ENCODE peak calls at places on chromosomes 13 and 19, in four cellular contexts. F is heart right ventricle, O is NCI-H2029, V is H9. Y is an unnamed sample.

GRCh38 chr13:103156346-103156998 is 90.3 kb upstream of the SLC10A2 start:
- DNase-seq in F (no peak), O (no peak), V (no peak), Y (no peak)

GRCh38 chr19:571127-571974 is 1.0 kb upstream of the BSG start:
- DNase-seq in F (no peak), O (peak), V (peak), Y (peak)

GRCh38 chr19:4369109-4369887 is 25.9 kb downstream of the MPND start:
- DNase-seq in F (peak), O (no peak), V (peak), Y (peak)

GRCh38 chr13:30466358-30466714 is 600 bp upstream of the HMGB1 start:
- DNase-seq in F (no peak), O (no peak), V (no peak), Y (no peak)

GRCh38 chr19:55454787-55455243 is 6.6 kb downstream of the ISOC2 start:
- DNase-seq in F (no peak), O (no peak), V (peak), Y (no peak)

GRCh38 chr19:40165362-40165937 is 25.8 kb upstream of the MAP3K10 start:
- DNase-seq in F (peak), O (no peak), V (peak), Y (peak)

GRCh38 chr19:14550201-14550754 is 20.9 kb downstream of the TECR start:
- DNase-seq in F (no peak), O (peak), V (no peak), Y (no peak)

GRCh38 chr19:22545751-22546150 is 88.4 kb upstream of the ZNF492 start:
- DNase-seq in F (peak), O (no peak), V (no peak), Y (no peak)

GRCh38 chr13:97716746-97717145 is 236.7 kb upstream of the IPO5 start:
- DNase-seq in F (no peak), O (no peak), V (no peak), Y (no peak)

GRCh38 chr13:31943591-31943990 is 88.0 kb upstream of the FRY start:
- DNase-seq in F (no peak), O (no peak), V (no peak), Y (no peak)

GRCh38 chr13:73254827-73255226 is 196.0 kb downstream of the KLF5 start:
- DNase-seq in F (no peak), O (no peak), V (no peak), Y (no peak)

GRCh38 chr13:68628994-68629393 is 1398.9 kb upstream of the PCDH9 start:
- DNase-seq in F (no peak), O (no peak), V (no peak), Y (no peak)

GRCh38 chr13:36841411-36841810 is 22.4 kb downstream of the RFXAP start:
- DNase-seq in F (no peak), O (no peak), V (no peak), Y (no peak)

GRCh38 chr19:16198363-16198636 is 589 bp downstream of the AP1M1 start:
- DNase-seq in F (no peak), O (no peak), V (no peak), Y (no peak)

GRCh38 chr13:42497798-42498197 is 76.2 kb upstream of the TNFSF11 start:
- DNase-seq in F (no peak), O (no peak), V (no peak), Y (no peak)

GRCh38 chr19:56748443-56748842 is 76.9 kb upstream of the ZNF835 start:
- DNase-seq in F (no peak), O (no peak), V (no peak), Y (no peak)

GRCh38 chr19:11821474-11821873 is 7.4 kb downstream of the ZNF440 start:
- DNase-seq in F (no peak), O (no peak), V (no peak), Y (no peak)

GRCh38 chr19:33690461-33691427 is 69.0 kb downstream of the CHST8 start:
- DNase-seq in F (no peak), O (no peak), V (no peak), Y (no peak)

GRCh38 chr19:4077011-4077382 is 10.3 kb upstream of the ZBTB7A start:
- DNase-seq in F (no peak), O (no peak), V (no peak), Y (no peak)

GRCh38 chr19:3669134-3669436 is 31.2 kb downstream of the PIP5K1C start:
- DNase-seq in F (no peak), O (no peak), V (no peak), Y (no peak)

GRCh38 chr19:7701654-7702457 is at the start of gene FCER2:
- DNase-seq in F (no peak), O (no peak), V (no peak), Y (no peak)

GRCh38 chr13:50685491-50685890 is 158.0 kb downstream of the DLEU7 start:
- DNase-seq in F (peak), O (no peak), V (no peak), Y (no peak)

GRCh38 chr13:32033744-32034143 is 2.2 kb downstream of the FRY start:
- DNase-seq in F (no peak), O (no peak), V (no peak), Y (no peak)

GRCh38 chr19:1068111-1069001 is 1.4 kb downstream of the ARHGAP45 start:
- DNase-seq in F (peak), O (no peak), V (no peak), Y (no peak)

GRCh38 chr19:6161271-6161850 is 25.9 kb downstream of the ACSBG2 start:
- DNase-seq in F (peak), O (peak), V (peak), Y (peak)

GRCh38 chr19:47729468-47729798 is 15.9 kb upstream of the NOP53 start:
- DNase-seq in F (peak), O (no peak), V (peak), Y (peak)

GRCh38 chr19:17889609-17890214 is 18.0 kb downstream of the SLC5A5 start:
- DNase-seq in F (peak), O (no peak), V (peak), Y (no peak)

GRCh38 chr19:1725100-1726064 is 27.9 kb upstream of the ONECUT3 start:
- DNase-seq in F (no peak), O (peak), V (peak), Y (no peak)

GRCh38 chr13:77919351-77920294 is 992 bp upstream of the EDNRB start:
- DNase-seq in F (peak), O (no peak), V (peak), Y (peak)

GRCh38 chr19:19745496-19746285 is 12.8 kb upstream of the ZNF14 start:
- DNase-seq in F (no peak), O (no peak), V (no peak), Y (peak)

GRCh38 chr19:13060233-13060963 is 42.3 kb downstream of the LYL1 start:
- DNase-seq in F (no peak), O (no peak), V (no peak), Y (no peak)

GRCh38 chr19:47057328-47057727 is 8.9 kb upstream of the TMEM160 start:
- DNase-seq in F (no peak), O (no peak), V (no peak), Y (no peak)

GRCh38 chr13:94601446-94602431 is at the start of gene GPR180:
- DNase-seq in F (peak), O (peak), V (peak), Y (peak)

GRCh38 chr13:106088094-106088493 is 447.4 kb downstream of the EFNB2 start:
- DNase-seq in F (no peak), O (no peak), V (no peak), Y (no peak)

GRCh38 chr19:2170219-2170618 is 6.5 kb downstream of the DOT1L start:
- DNase-seq in F (no peak), O (no peak), V (peak), Y (no peak)

GRCh38 chr19:48403606-48404005 is 10.1 kb downstream of the GRIN2D start:
- DNase-seq in F (peak), O (peak), V (peak), Y (peak)

Y was measured in lung.